ENCODE peak calls at places on chromosome 14, in nine cellular contexts. X, V, I, M, O, W, H, U and K are unnamed samples.

GRCh38 chr14:53793790-53794560 is 162.7 kb downstream of the BMP4 start:
- DNase-seq in I (peak), H (peak), X (no peak), M (no peak), U (no peak), W (no peak), O (no peak), V (no peak), K (no peak)

GRCh38 chr14:74391479-74391878 is 34.5 kb downstream of the SYNDIG1L start:
- DNase-seq in W (no peak), U (no peak), H (peak), V (no peak), X (no peak), O (no peak), M (no peak), I (no peak), K (no peak)

GRCh38 chr14:52233693-52234092 is 33.8 kb upstream of the PTGDR start:
- DNase-seq in W (no peak), V (no peak), U (no peak), I (no peak), X (no peak), H (no peak), M (no peak), O (no peak), K (no peak)

GRCh38 chr14:90903101-90903500 is 86.9 kb upstream of the TTC7B start:
- DNase-seq in O (peak), M (peak), I (peak), W (peak), H (peak), U (no peak), X (peak), V (peak), K (peak)

GRCh38 chr14:24053548-24054323 is 1.9 kb downstream of the CARMIL3 start:
- DNase-seq in O (no peak), V (no peak), U (no peak), I (no peak), X (no peak), M (no peak), H (no peak), W (no peak), K (no peak)

GRCh38 chr14:77912754-77913556 is 113.0 kb downstream of the ADCK1 start:
- DNase-seq in H (no peak), X (no peak), V (no peak), I (no peak), O (no peak), W (no peak), U (no peak), M (no peak), K (no peak)

GRCh38 chr14:47278233-47278842 is 397.1 kb downstream of the MDGA2 start:
- DNase-seq in O (peak), M (peak), H (peak), X (no peak), I (peak), V (no peak), W (peak), U (peak), K (peak)

GRCh38 chr14:72738181-72738611 is 155.7 kb downstream of the DPF3 start:
- DNase-seq in U (no peak), I (no peak), X (no peak), V (no peak), W (no peak), H (peak), O (no peak), M (no peak), K (no peak)

GRCh38 chr14:57390806-57391562 is 598 bp downstream of the NAA30 start:
- DNase-seq in M (peak), U (peak), V (no peak), O (peak), W (peak), I (peak), X (peak), H (no peak), K (peak)

GRCh38 chr14:46053221-46053620 is 598.4 kb downstream of the RPL10L start:
- DNase-seq in W (no peak), U (no peak), O (no peak), V (no peak), M (no peak), I (no peak), X (no peak), H (peak), K (no peak)

GRCh38 chr14:39320318-39320717 is 86.6 kb downstream of the MIA2 start:
- DNase-seq in H (no peak), I (no peak), W (no peak), U (no peak), X (no peak), M (peak), V (peak), O (no peak), K (no peak)

GRCh38 chr14:65555358-65555757 is 142.8 kb downstream of the FUT8 start:
- DNase-seq in I (no peak), X (no peak), W (no peak), V (no peak), H (no peak), O (no peak), M (no peak), U (no peak), K (no peak)

GRCh38 chr14:23129759-23130316 is 10.8 kb upstream of the CEBPE start:
- DNase-seq in U (no peak), H (no peak), X (no peak), I (no peak), O (no peak), W (no peak), M (no peak), V (no peak), K (no peak)

GRCh38 chr14:100417466-100417865 is 94.3 kb downstream of the SLC25A47 start:
- DNase-seq in V (peak), W (peak), O (peak), H (peak), U (peak), I (peak), M (peak), X (no peak), K (peak)

GRCh38 chr14:59254911-59255545 is 66.6 kb downstream of the DAAM1 start:
- DNase-seq in V (peak), M (peak), W (no peak), O (no peak), I (peak), X (no peak), H (peak), U (no peak), K (no peak)

GRCh38 chr14:95379634-95380033 is 59.9 kb upstream of the CLMN start:
- DNase-seq in O (no peak), U (no peak), X (no peak), I (no peak), V (no peak), H (no peak), M (no peak), W (no peak), K (no peak)

GRCh38 chr14:51780006-51780692 is 80.3 kb upstream of the GNG2 start:
- DNase-seq in M (peak), U (peak), I (peak), H (peak), W (peak), V (peak), X (peak), O (peak), K (peak)